ENCODE peak calls at places on chromosomes 4 and X, in ten cellular contexts. One of them, this sample, is unnamed.

GRCh38 chr4:17094209-17094608 is 195.8 kb upstream of the LDB2 start:
- DNase-seq in esophagus squamous epithelium: no peak
- DNase-seq in kidney: no peak
- DNase-seq in heart right ventricle: no peak
- DNase-seq in tibial nerve: no peak
- DNase-seq in body of pancreas: no peak
- DNase-seq in PC-3: no peak
- DNase-seq in tibial artery: no peak
- DNase-seq in Peyer's patch: no peak
- DNase-seq in CD4-positive, alpha-beta memory T cell: no peak
- DNase-seq in this sample: no peak

GRCh38 chr4:183254162-183254561 is 65.9 kb downstream of the CLDN22 start:
- DNase-seq in heart right ventricle: no peak
- DNase-seq in PC-3: peak; percentile 6
- DNase-seq in tibial nerve: no peak
- DNase-seq in body of pancreas: no peak
- DNase-seq in tibial artery: no peak
- DNase-seq in Peyer's patch: no peak
- DNase-seq in esophagus squamous epithelium: no peak
- DNase-seq in CD4-positive, alpha-beta memory T cell: no peak
- DNase-seq in kidney: no peak
- DNase-seq in this sample: no peak

GRCh38 chr4:5793514-5793913 is 82.5 kb downstream of the EVC start:
- DNase-seq in tibial nerve: no peak
- DNase-seq in heart right ventricle: no peak
- DNase-seq in CD4-positive, alpha-beta memory T cell: no peak
- DNase-seq in PC-3: no peak
- DNase-seq in tibial artery: peak; percentile 10
- DNase-seq in Peyer's patch: peak; percentile 38
- DNase-seq in kidney: peak; percentile 40
- DNase-seq in esophagus squamous epithelium: no peak
- DNase-seq in body of pancreas: no peak
- DNase-seq in this sample: no peak

GRCh38 chr4:55444822-55445221 is 49.1 kb downstream of the TMEM165 start:
- DNase-seq in heart right ventricle: no peak
- DNase-seq in CD4-positive, alpha-beta memory T cell: no peak
- DNase-seq in kidney: no peak
- DNase-seq in esophagus squamous epithelium: no peak
- DNase-seq in body of pancreas: no peak
- DNase-seq in tibial artery: no peak
- DNase-seq in tibial nerve: no peak
- DNase-seq in Peyer's patch: no peak
- DNase-seq in PC-3: peak; percentile 67
- DNase-seq in this sample: no peak

GRCh38 chrX:38175140-38175539 is 45.5 kb downstream of the SRPX start:
- DNase-seq in kidney: no peak
- DNase-seq in heart right ventricle: no peak
- DNase-seq in tibial artery: no peak
- DNase-seq in tibial nerve: no peak
- DNase-seq in body of pancreas: peak; percentile 21
- DNase-seq in PC-3: peak; percentile 66
- DNase-seq in Peyer's patch: peak; percentile 50
- DNase-seq in CD4-positive, alpha-beta memory T cell: no peak
- DNase-seq in esophagus squamous epithelium: no peak
- DNase-seq in this sample: no peak

GRCh38 chr4:109820563-109820962 is 5.0 kb downstream of the GAR1 start:
- DNase-seq in PC-3: no peak
- DNase-seq in Peyer's patch: no peak
- DNase-seq in esophagus squamous epithelium: no peak
- DNase-seq in tibial artery: no peak
- DNase-seq in body of pancreas: no peak
- DNase-seq in kidney: no peak
- DNase-seq in tibial nerve: no peak
- DNase-seq in heart right ventricle: no peak
- DNase-seq in CD4-positive, alpha-beta memory T cell: no peak
- DNase-seq in this sample: no peak

GRCh38 chrX:103918584-103919335 is 43.7 kb upstream of the TMSB15B start:
- DNase-seq in tibial nerve: peak; percentile 12
- DNase-seq in CD4-positive, alpha-beta memory T cell: peak; percentile 56
- DNase-seq in heart right ventricle: peak; percentile 48
- DNase-seq in tibial artery: peak; percentile 83
- DNase-seq in body of pancreas: peak; percentile 35
- DNase-seq in kidney: peak; percentile 82
- DNase-seq in Peyer's patch: peak; percentile 80
- DNase-seq in esophagus squamous epithelium: no peak
- DNase-seq in PC-3: peak; percentile 72
- DNase-seq in this sample: peak; percentile 81

GRCh38 chrX:85108165-85108564 is 104.5 kb downstream of the APOOL start:
- DNase-seq in CD4-positive, alpha-beta memory T cell: no peak
- DNase-seq in tibial artery: no peak
- DNase-seq in Peyer's patch: no peak
- DNase-seq in tibial nerve: no peak
- DNase-seq in PC-3: no peak
- DNase-seq in heart right ventricle: no peak
- DNase-seq in esophagus squamous epithelium: no peak
- DNase-seq in kidney: no peak
- DNase-seq in body of pancreas: no peak
- DNase-seq in this sample: no peak

GRCh38 chrX:8873956-8874355 is 72.8 kb upstream of the FAM9A start:
- DNase-seq in tibial nerve: no peak
- DNase-seq in CD4-positive, alpha-beta memory T cell: no peak
- DNase-seq in PC-3: no peak
- DNase-seq in heart right ventricle: no peak
- DNase-seq in kidney: no peak
- DNase-seq in tibial artery: no peak
- DNase-seq in esophagus squamous epithelium: no peak
- DNase-seq in body of pancreas: no peak
- DNase-seq in Peyer's patch: no peak
- DNase-seq in this sample: no peak

GRCh38 chr4:15506464-15506863 is 36.8 kb downstream of the CC2D2A start:
- DNase-seq in esophagus squamous epithelium: no peak
- DNase-seq in kidney: no peak
- DNase-seq in heart right ventricle: no peak
- DNase-seq in CD4-positive, alpha-beta memory T cell: no peak
- DNase-seq in body of pancreas: no peak
- DNase-seq in Peyer's patch: no peak
- DNase-seq in PC-3: no peak
- DNase-seq in tibial nerve: no peak
- DNase-seq in tibial artery: no peak
- DNase-seq in this sample: no peak

GRCh38 chr4:139144911-139145551 is 32.0 kb downstream of the ELF2 start:
- DNase-seq in tibial nerve: no peak
- DNase-seq in CD4-positive, alpha-beta memory T cell: no peak
- DNase-seq in heart right ventricle: no peak
- DNase-seq in PC-3: no peak
- DNase-seq in Peyer's patch: no peak
- DNase-seq in kidney: no peak
- DNase-seq in tibial artery: no peak
- DNase-seq in esophagus squamous epithelium: no peak
- DNase-seq in body of pancreas: peak; percentile 32
- DNase-seq in this sample: no peak
- H3K4me1 ChIP-seq in tibial nerve: peaks cover 44% of the 10 kb centered on the region
- H3K4me1 ChIP-seq in CD4-positive, alpha-beta memory T cell: peaks cover 22% of the 10 kb centered on the region
- H3K4me1 ChIP-seq in heart right ventricle: peaks cover 34% of the 10 kb centered on the region
- H3K4me1 ChIP-seq in PC-3: no peaks in the 10 kb centered on the region
- H3K4me1 ChIP-seq in Peyer's patch: no peaks in the 10 kb centered on the region
- H3K4me1 ChIP-seq in kidney: peaks cover 5% of the 10 kb centered on the region
- H3K4me1 ChIP-seq in tibial artery: peaks cover 41% of the 10 kb centered on the region
- H3K4me1 ChIP-seq in esophagus squamous epithelium: peaks cover 15% of the 10 kb centered on the region
- H3K4me1 ChIP-seq in body of pancreas: peaks cover 21% of the 10 kb centered on the region
- H3K4me1 ChIP-seq in this sample: peaks cover 8% of the 10 kb centered on the region

GRCh38 chr4:174119051-174119450 is 164.4 kb downstream of the FBXO8 start:
- DNase-seq in kidney: no peak
- DNase-seq in Peyer's patch: no peak
- DNase-seq in tibial artery: no peak
- DNase-seq in tibial nerve: no peak
- DNase-seq in PC-3: peak; percentile 27
- DNase-seq in CD4-positive, alpha-beta memory T cell: no peak
- DNase-seq in esophagus squamous epithelium: no peak
- DNase-seq in body of pancreas: no peak
- DNase-seq in heart right ventricle: no peak
- DNase-seq in this sample: no peak

GRCh38 chr4:174117445-174117844 is 166.0 kb downstream of the FBXO8 start:
- DNase-seq in PC-3: no peak
- DNase-seq in Peyer's patch: no peak
- DNase-seq in heart right ventricle: no peak
- DNase-seq in kidney: no peak
- DNase-seq in body of pancreas: no peak
- DNase-seq in tibial nerve: no peak
- DNase-seq in CD4-positive, alpha-beta memory T cell: no peak
- DNase-seq in tibial artery: no peak
- DNase-seq in esophagus squamous epithelium: no peak
- DNase-seq in this sample: no peak

GRCh38 chr4:174120446-174121142 is 162.9 kb downstream of the FBXO8 start:
- DNase-seq in tibial nerve: peak; percentile 41
- DNase-seq in CD4-positive, alpha-beta memory T cell: peak; percentile 7
- DNase-seq in Peyer's patch: peak; percentile 48
- DNase-seq in tibial artery: peak; percentile 65
- DNase-seq in body of pancreas: peak; percentile 58
- DNase-seq in PC-3: peak; percentile 65
- DNase-seq in esophagus squamous epithelium: no peak
- DNase-seq in kidney: no peak
- DNase-seq in heart right ventricle: peak; percentile 67
- DNase-seq in this sample: no peak

GRCh38 chr4:174118171-174118570 is 165.3 kb downstream of the FBXO8 start:
- DNase-seq in esophagus squamous epithelium: no peak
- DNase-seq in tibial artery: no peak
- DNase-seq in Peyer's patch: no peak
- DNase-seq in PC-3: no peak
- DNase-seq in tibial nerve: no peak
- DNase-seq in kidney: no peak
- DNase-seq in CD4-positive, alpha-beta memory T cell: no peak
- DNase-seq in body of pancreas: no peak
- DNase-seq in heart right ventricle: no peak
- DNase-seq in this sample: no peak

DNA sequence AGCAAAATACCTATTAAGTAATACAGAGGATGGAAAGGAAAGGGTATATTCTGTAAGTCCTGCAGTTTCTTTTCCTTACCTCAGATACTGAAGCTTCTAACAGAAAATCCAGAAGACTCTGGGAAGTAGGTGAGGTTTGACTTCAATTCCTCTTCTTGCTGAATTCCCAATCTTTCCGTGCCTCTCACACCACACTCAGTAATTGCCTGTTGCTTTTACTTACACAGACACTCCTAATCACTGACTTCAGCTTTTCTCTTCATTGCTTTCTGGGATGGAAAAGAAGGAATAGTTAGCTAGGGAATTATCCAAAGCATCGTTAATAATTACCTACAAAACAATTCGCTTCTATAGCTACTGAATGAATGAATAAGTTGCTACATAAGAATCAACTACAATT is 163.6 kb downstream of the FBXO8 start:
- DNase-seq in tibial artery: no peak
- DNase-seq in body of pancreas: no peak
- DNase-seq in CD4-positive, alpha-beta memory T cell: no peak
- DNase-seq in kidney: no peak
- DNase-seq in Peyer's patch: no peak
- DNase-seq in PC-3: no peak
- DNase-seq in esophagus squamous epithelium: no peak
- DNase-seq in tibial nerve: no peak
- DNase-seq in heart right ventricle: no peak
- DNase-seq in this sample: no peak
- H3K4me3 ChIP-seq in tibial artery: peak overlapping the region; percentile 39
- H3K4me3 ChIP-seq in body of pancreas: no peak overlapping the region
- H3K4me3 ChIP-seq in CD4-positive, alpha-beta memory T cell: no peak overlapping the region
- H3K4me3 ChIP-seq in kidney: peak overlapping the region; percentile 63
- H3K4me3 ChIP-seq in Peyer's patch: no peak overlapping the region
- H3K4me3 ChIP-seq in PC-3: peak overlapping the region; percentile 62
- H3K4me3 ChIP-seq in esophagus squamous epithelium: no peak overlapping the region
- H3K4me3 ChIP-seq in tibial nerve: peak overlapping the region; percentile 15
- H3K4me3 ChIP-seq in heart right ventricle: peak overlapping the region; percentile 24
- H3K4me3 ChIP-seq in this sample: peak overlapping the region; percentile 79

GRCh38 chr4:3227878-3228675 is 20.9 kb upstream of the MSANTD1 start:
- DNase-seq in tibial artery: peak; percentile 73
- DNase-seq in tibial nerve: no peak
- DNase-seq in body of pancreas: no peak
- DNase-seq in CD4-positive, alpha-beta memory T cell: no peak
- DNase-seq in heart right ventricle: peak; percentile 40
- DNase-seq in PC-3: no peak
- DNase-seq in esophagus squamous epithelium: no peak
- DNase-seq in Peyer's patch: no peak
- DNase-seq in kidney: peak; percentile 58
- DNase-seq in this sample: peak; percentile 75
- H3K36me3 ChIP-seq in tibial artery: peaks cover 91% of the 10 kb centered on the region
- H3K36me3 ChIP-seq in tibial nerve: peaks cover 4% of the 10 kb centered on the region
- H3K36me3 ChIP-seq in body of pancreas: peaks cover 50% of the 10 kb centered on the region
- H3K36me3 ChIP-seq in CD4-positive, alpha-beta memory T cell: peaks cover 66% of the 10 kb centered on the region
- H3K36me3 ChIP-seq in heart right ventricle: peaks cover 81% of the 10 kb centered on the region
- H3K36me3 ChIP-seq in PC-3: peaks cover 11% of the 10 kb centered on the region
- H3K36me3 ChIP-seq in esophagus squamous epithelium: peaks cover 41% of the 10 kb centered on the region
- H3K36me3 ChIP-seq in Peyer's patch: peaks cover 82% of the 10 kb centered on the region
- H3K36me3 ChIP-seq in kidney: peaks cover 48% of the 10 kb centered on the region
- H3K36me3 ChIP-seq in this sample: peaks cover 16% of the 10 kb centered on the region

GRCh38 chr4:86838141-86838540 is 11.0 kb downstream of the SLC10A6 start:
- DNase-seq in kidney: no peak
- DNase-seq in tibial artery: no peak
- DNase-seq in heart right ventricle: no peak
- DNase-seq in CD4-positive, alpha-beta memory T cell: no peak
- DNase-seq in body of pancreas: no peak
- DNase-seq in tibial nerve: no peak
- DNase-seq in Peyer's patch: no peak
- DNase-seq in esophagus squamous epithelium: no peak
- DNase-seq in PC-3: no peak
- DNase-seq in this sample: no peak

GRCh38 chr4:86837651-86838050 is 11.5 kb downstream of the SLC10A6 start:
- DNase-seq in tibial artery: no peak
- DNase-seq in body of pancreas: no peak
- DNase-seq in tibial nerve: no peak
- DNase-seq in esophagus squamous epithelium: no peak
- DNase-seq in CD4-positive, alpha-beta memory T cell: no peak
- DNase-seq in kidney: no peak
- DNase-seq in Peyer's patch: no peak
- DNase-seq in heart right ventricle: no peak
- DNase-seq in PC-3: no peak
- DNase-seq in this sample: no peak

GRCh38 chr4:86845593-86845992 is 3.6 kb downstream of the SLC10A6 start:
- DNase-seq in PC-3: no peak
- DNase-seq in kidney: no peak
- DNase-seq in heart right ventricle: no peak
- DNase-seq in esophagus squamous epithelium: no peak
- DNase-seq in body of pancreas: no peak
- DNase-seq in tibial artery: no peak
- DNase-seq in tibial nerve: no peak
- DNase-seq in Peyer's patch: no peak
- DNase-seq in CD4-positive, alpha-beta memory T cell: no peak
- DNase-seq in this sample: no peak

GRCh38 chr4:86840858-86841257 is 8.3 kb downstream of the SLC10A6 start:
- DNase-seq in heart right ventricle: no peak
- DNase-seq in esophagus squamous epithelium: no peak
- DNase-seq in kidney: no peak
- DNase-seq in tibial artery: no peak
- DNase-seq in tibial nerve: no peak
- DNase-seq in PC-3: no peak
- DNase-seq in CD4-positive, alpha-beta memory T cell: no peak
- DNase-seq in body of pancreas: no peak
- DNase-seq in Peyer's patch: no peak
- DNase-seq in this sample: no peak

DNA sequence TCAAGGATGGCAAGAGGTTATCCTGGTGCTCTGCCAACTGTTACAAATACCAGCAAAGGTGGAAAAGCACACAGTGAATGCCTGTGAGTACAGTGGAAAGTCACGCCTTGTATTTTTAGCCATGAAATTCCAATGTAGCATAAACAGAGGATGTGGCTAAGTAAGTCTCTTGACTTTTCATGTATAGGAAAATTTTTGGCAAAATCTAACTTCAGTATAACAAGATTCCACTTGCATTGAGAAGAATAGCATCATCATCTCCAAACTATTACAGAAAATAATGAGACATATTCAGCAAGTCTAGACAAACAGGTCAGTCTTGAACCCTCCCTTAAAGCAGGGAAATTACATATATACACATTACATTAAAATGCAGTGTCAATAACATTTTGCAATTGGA is 7.9 kb downstream of the SLC10A6 start:
- DNase-seq in tibial nerve: no peak
- DNase-seq in heart right ventricle: no peak
- DNase-seq in tibial artery: no peak
- DNase-seq in Peyer's patch: no peak
- DNase-seq in body of pancreas: no peak
- DNase-seq in kidney: no peak
- DNase-seq in esophagus squamous epithelium: no peak
- DNase-seq in PC-3: peak; percentile 2
- DNase-seq in CD4-positive, alpha-beta memory T cell: no peak
- DNase-seq in this sample: no peak
- H3K4me1 ChIP-seq in tibial nerve: peaks cover 5% of the 10 kb centered on the region
- H3K4me1 ChIP-seq in heart right ventricle: no peaks in the 10 kb centered on the region
- H3K4me1 ChIP-seq in tibial artery: no peaks in the 10 kb centered on the region
- H3K4me1 ChIP-seq in Peyer's patch: no peaks in the 10 kb centered on the region
- H3K4me1 ChIP-seq in body of pancreas: no peaks in the 10 kb centered on the region
- H3K4me1 ChIP-seq in kidney: no peaks in the 10 kb centered on the region
- H3K4me1 ChIP-seq in esophagus squamous epithelium: peaks cover 29% of the 10 kb centered on the region
- H3K4me1 ChIP-seq in PC-3: no peaks in the 10 kb centered on the region
- H3K4me1 ChIP-seq in CD4-positive, alpha-beta memory T cell: no peaks in the 10 kb centered on the region
- H3K4me1 ChIP-seq in this sample: no peaks in the 10 kb centered on the region